ENCODE peak calls at places on chromosomes 7 and 10, in seven cellular contexts. I is A549, K is upper lobe of right lung, M is pancreas, C is IMR-90, Q is astrocyte, S is PC-3. A is an unnamed sample. For H3K4me1, the result is how much of the 10 kb centered on the place peaks cover.

GRCh38 chr10:49552277-49552676 is 13.4 kb upstream of the ERCC6 start:
- DNase-seq in I (peak), K (no peak), Q (peak), M (no peak), C (peak), S (peak), A (peak)

GRCh38 chr10:7417103-7417623 is 6.3 kb upstream of the SFMBT2 start:
- DNase-seq in S (peak), I (peak), K (no peak), M (no peak), C (peak), Q (no peak), A (peak)

GRCh38 chr10:119270893-119271361 is 63.6 kb downstream of the GRK5 start:
- DNase-seq in K (peak), C (peak), S (peak), M (peak), I (peak), Q (peak), A (peak)

GRCh38 chr10:98425511-98426352 is 10.8 kb upstream of the PYROXD2 start:
- DNase-seq in Q (no peak), S (peak), M (peak), K (peak), C (peak), I (peak), A (no peak)

GRCh38 chr7:108376206-108376605 is 80.0 kb downstream of the NRCAM start:
- DNase-seq in K (no peak), S (no peak), M (no peak), C (no peak), Q (no peak), I (no peak), A (no peak)

GRCh38 chr10:77715081-77715480 is 77.5 kb upstream of the KCNMA1 start:
- DNase-seq in S (peak), K (no peak), Q (no peak), M (no peak), C (no peak), I (peak), A (no peak)

GRCh38 chr7:140621326-140622035 is 19.1 kb downstream of the DENND2A start:
- DNase-seq in Q (peak), K (no peak), I (no peak), S (peak), M (no peak), C (peak), A (peak)

GRCh38 chr10:7458554-7458953 is 47.7 kb upstream of the SFMBT2 start:
- DNase-seq in C (peak), Q (peak), K (no peak), S (no peak), I (no peak), M (no peak), A (peak)

GRCh38 chr10:77763453-77764430 is 126.1 kb upstream of the KCNMA1 start:
- DNase-seq in K (no peak), M (no peak), Q (no peak), C (no peak), I (no peak), S (peak), A (no peak)

GRCh38 chr10:91495402-91495801 is 85.3 kb downstream of the HECTD2 start:
- DNase-seq in K (no peak), S (no peak), C (peak), M (no peak), I (no peak), Q (no peak), A (no peak)

GRCh38 chr10:6009159-6009558 is 31.8 kb upstream of the IL15RA start:
- DNase-seq in M (no peak), Q (peak), C (peak), K (no peak), I (no peak), S (no peak), A (peak)

GRCh38 chr7:44533301-44534055 is 7.7 kb downstream of the NPC1L1 start:
- DNase-seq in K (no peak), Q (no peak), C (peak), S (no peak), I (no peak), M (no peak), A (peak)

GRCh38 chr10:122504551-122504950 is 43.2 kb downstream of the HTRA1 start:
- DNase-seq in M (peak), Q (peak), C (peak), K (peak), I (peak), S (peak), A (peak)

GRCh38 chr7:96126382-96126781 is 195.5 kb downstream of the SLC25A13 start:
- DNase-seq in Q (no peak), K (no peak), S (no peak), C (no peak), M (no peak), I (no peak), A (no peak)

GRCh38 chr7:130901209-130901783 is 167.3 kb upstream of the KLF14 start:
- DNase-seq in Q (peak), M (no peak), C (peak), S (peak), K (peak), I (peak), A (peak)

GRCh38 chr10:70684841-70685457 is 12.6 kb downstream of the ADAMTS14 start:
- DNase-seq in I (no peak), S (no peak), K (no peak), C (no peak), M (no peak), Q (no peak), A (no peak)

GRCh38 chr7:102451371-102452054 is 13.2 kb downstream of the ALKBH4 start:
- DNase-seq in Q (no peak), M (no peak), C (no peak), S (no peak), I (no peak), K (no peak), A (peak)

GRCh38 chr10:18886102-18886501 is 162.5 kb upstream of the MALRD1 start:
- DNase-seq in M (no peak), I (no peak), S (peak), K (no peak), Q (peak), C (peak), A (peak)

GRCh38 chr10:607545-608196 is 81.8 kb downstream of the DIP2C start:
- DNase-seq in S (no peak), M (no peak), C (no peak), K (no peak), Q (peak), I (no peak), A (no peak)
- H3K4me1 ChIP-seq in S (under half), M (under half), C (under half), K (under half), Q (under half), I (under half), A (under half)

DNA sequence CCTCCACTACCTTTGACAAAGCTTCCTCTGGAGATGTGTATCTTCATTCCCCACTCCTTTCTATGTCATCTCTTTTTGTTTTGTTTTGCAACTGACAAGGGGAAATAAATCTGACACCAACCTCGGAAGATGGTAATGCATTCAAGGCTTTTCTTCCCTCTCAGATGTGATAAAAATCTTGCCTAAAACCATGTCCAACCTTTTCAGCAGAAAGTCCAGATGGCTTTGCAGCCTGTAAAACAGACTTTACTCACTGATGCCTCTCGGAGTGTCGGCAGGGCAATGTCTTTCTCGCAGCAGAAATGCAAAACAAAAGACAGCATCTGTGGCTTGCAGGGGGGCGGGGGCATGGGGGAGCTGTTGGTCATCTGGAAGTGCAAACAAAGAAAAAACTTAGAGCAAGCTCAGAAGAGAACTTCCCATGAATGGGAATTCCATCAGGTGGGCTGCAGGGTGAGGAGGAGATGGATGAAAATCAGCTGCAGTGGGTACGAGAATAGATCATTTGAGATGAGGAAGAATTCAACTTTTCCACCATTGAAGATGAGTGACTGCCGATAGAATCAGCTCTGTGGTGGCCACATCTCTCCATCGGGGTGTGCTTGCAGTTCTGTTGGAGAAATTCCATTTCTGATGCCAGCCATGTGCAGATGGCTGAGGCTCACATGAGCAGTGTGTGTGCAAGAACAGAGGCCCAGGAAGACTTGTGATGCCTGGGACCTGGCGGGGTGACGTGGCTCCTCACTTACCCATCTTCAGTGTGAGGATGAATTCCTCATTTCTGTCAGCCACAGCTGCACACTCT is 237.7 kb downstream of the WDR37 start:
- DNase-seq in K (no peak), I (no peak), S (no peak), Q (no peak), C (no peak), M (no peak), A (no peak)
- H3K27ac ChIP-seq in K (no peak), I (no peak), S (no peak), Q (no peak), C (no peak), M (no peak), A (no peak)

DNA sequence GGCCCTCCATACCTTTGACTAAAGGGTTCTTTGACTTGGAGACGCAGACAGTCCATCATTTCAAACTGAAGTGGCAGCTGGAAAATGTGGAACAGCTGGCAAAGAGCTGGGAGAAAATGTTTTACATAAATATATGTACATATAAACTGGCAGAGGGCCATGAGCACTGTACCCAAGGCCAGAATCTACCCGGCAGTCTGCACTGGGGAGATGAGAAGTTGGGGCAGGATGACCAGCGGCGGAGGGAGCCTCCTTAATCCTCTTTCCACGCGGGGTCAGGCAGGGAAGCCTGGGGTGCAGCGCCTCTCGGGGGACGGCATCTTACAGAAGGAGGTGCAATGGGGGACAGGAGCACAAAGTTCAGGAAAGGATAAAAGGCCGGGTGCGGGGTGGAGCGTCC is 1.3 kb downstream of the GLI3 start:
- DNase-seq in K (no peak), S (no peak), C (no peak), M (no peak), Q (no peak), I (no peak), A (no peak)
- H3K4me1 ChIP-seq in K (under half), S (under half), C (under half), M (under half), Q (under half), I (under half), A (under half)

GRCh38 chr10:116888380-116889055 is 39.2 kb downstream of the ENO4 start:
- DNase-seq in Q (peak), M (peak), C (peak), I (peak), K (no peak), S (peak), A (peak)
- H3K27ac ChIP-seq in Q (peak), M (no peak), C (no peak), I (no peak), K (no peak), S (peak), A (no peak)

A was measured in fibroblast of lung.